ENCODE peak calls at places on chromosomes 16 and 17, in seven cellular contexts. Z is upper lobe of left lung, Y is heart left ventricle, K is PC-3, G is pancreas, I is HCT116, V is K562. B is an unnamed sample.

GRCh38 chr17:75059369-75060345 is 12.6 kb downstream of the KCTD2 start:
- DNase-seq in K (peak), Y (no peak), I (no peak), Z (no peak), G (no peak), V (no peak), B (peak)

GRCh38 chr17:63558441-63558840 is 8.2 kb downstream of the DCAF7 start:
- DNase-seq in G (no peak), Z (no peak), Y (no peak), K (no peak), V (no peak), I (no peak), B (no peak)

GRCh38 chr16:11232852-11233726 is 22.9 kb downstream of the SOCS1 start:
- DNase-seq in Z (peak), I (no peak), Y (peak), K (no peak), V (peak), G (no peak), B (no peak)

GRCh38 chr17:75539969-75540729 is 14.7 kb downstream of the LLGL2 start:
- DNase-seq in Y (no peak), G (no peak), K (no peak), I (no peak), V (no peak), Z (peak), B (peak)

GRCh38 chr16:63100082-63100481 is 1063.8 kb upstream of the CDH8 start:
- DNase-seq in K (no peak), I (no peak), Z (no peak), Y (no peak), V (no peak), G (no peak), B (no peak)

GRCh38 chr16:52547001-52547833 is at the start of gene TOX3:
- DNase-seq in G (peak), K (no peak), Y (no peak), V (no peak), Z (peak), I (no peak), B (no peak)

GRCh38 chr17:77692571-77693161 is 265.8 kb upstream of the TNRC6C start:
- DNase-seq in V (no peak), K (peak), Z (no peak), Y (no peak), I (no peak), G (no peak), B (peak)

GRCh38 chr16:1758923-1759322 is 12.4 kb downstream of the NME3 start:
- DNase-seq in Z (peak), V (no peak), I (no peak), K (no peak), Y (no peak), G (no peak), B (no peak)

GRCh38 chr17:61303334-61304096 is 96.1 kb upstream of the TBX2 start:
- DNase-seq in V (no peak), I (no peak), G (no peak), Z (no peak), Y (no peak), K (no peak), B (no peak)

GRCh38 chr17:6755731-6756184 is at the start of gene XAF1:
- DNase-seq in K (no peak), I (no peak), V (no peak), G (no peak), Y (peak), Z (peak), B (peak)

GRCh38 chr17:80427366-80428282 is 12.7 kb downstream of the ENDOV start:
- DNase-seq in G (peak), V (no peak), Y (no peak), Z (peak), K (no peak), I (no peak), B (no peak)

GRCh38 chr16:51155901-51156810 is 5.1 kb upstream of the SALL1 start:
- DNase-seq in V (no peak), I (no peak), Y (no peak), G (no peak), Z (peak), K (no peak), B (no peak)

GRCh38 chr16:87457724-87458423 is 35.0 kb downstream of the ZCCHC14 start:
- DNase-seq in K (peak), Z (peak), V (no peak), I (peak), G (no peak), Y (no peak), B (peak)

GRCh38 chr16:54397190-54397835 is 110.7 kb upstream of the IRX3 start:
- DNase-seq in Y (no peak), I (no peak), K (no peak), V (no peak), G (no peak), Z (no peak), B (no peak)

GRCh38 chr16:71402674-71403073 is 39.2 kb downstream of the TLE7 start:
- DNase-seq in I (no peak), K (no peak), Z (no peak), G (no peak), V (no peak), Y (no peak), B (no peak)

GRCh38 chr16:2088192-2088631 is 40.4 kb downstream of the TSC2 start:
- DNase-seq in I (no peak), V (no peak), G (peak), Y (no peak), K (no peak), Z (peak), B (no peak)

GRCh38 chr17:36880506-36880905 is 56.8 kb upstream of the LHX1 start:
- DNase-seq in K (peak), V (no peak), G (no peak), Z (no peak), I (no peak), Y (no peak), B (peak)

GRCh38 chr16:2149630-2150417 is 1.4 kb downstream of the RAB26 start:
- DNase-seq in K (peak), G (no peak), Z (no peak), I (no peak), V (no peak), Y (no peak), B (peak)

GRCh38 chr17:48644159-48644558 is 18.0 kb upstream of the HOXB9 start:
- DNase-seq in K (no peak), Z (no peak), G (no peak), V (no peak), Y (no peak), I (no peak), B (no peak)

GRCh38 chr17:83144421-83145357 is 65.3 kb downstream of the METRNL start:
- DNase-seq in Y (peak), Z (no peak), K (no peak), G (no peak), I (no peak), V (no peak), B (no peak)

GRCh38 chr17:72506773-72507172 is 386.0 kb downstream of the SOX9 start:
- DNase-seq in V (no peak), G (no peak), Z (no peak), I (no peak), Y (no peak), K (no peak), B (peak)
- TF ChIP-seq CTCF in V (no peak), G (no peak), Z (no peak), I (no peak), Y (no peak), K (no peak), B (no peak)

DNA sequence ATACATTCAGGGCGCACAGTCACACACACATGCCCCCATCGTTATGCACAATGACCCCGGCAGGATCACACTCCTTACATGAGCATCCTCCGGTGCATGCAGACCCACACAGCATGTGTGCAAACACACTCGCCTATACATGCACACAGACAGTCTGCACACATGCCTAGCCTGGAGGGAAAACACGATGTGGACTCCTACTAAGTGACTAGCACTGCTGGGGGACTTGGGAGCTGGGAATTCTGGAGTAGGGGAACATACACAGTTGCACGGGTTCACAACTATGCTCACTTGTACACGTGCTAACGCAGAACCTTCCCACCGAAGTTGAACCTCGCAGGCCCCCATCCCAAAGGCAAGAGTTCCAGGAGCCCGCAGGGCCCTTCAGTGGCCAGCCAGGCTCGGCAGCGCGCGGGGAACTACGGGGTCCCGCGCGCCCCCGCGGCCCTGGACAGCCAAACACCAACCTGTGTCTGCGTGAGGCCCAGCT is 2.0 kb downstream of the DLX3 start:
- DNase-seq in Z (peak), I (no peak), K (no peak), V (no peak), G (no peak), Y (no peak), B (no peak)
- H3K4me3 ChIP-seq in Z (no peak), I (no peak), K (peak), V (no peak), G (peak), Y (peak), B (peak)

GRCh38 chr16:66400503-66401380 is 26.4 kb upstream of the BEAN1 start:
- DNase-seq in G (no peak), Y (no peak), V (no peak), Z (peak), I (no peak), K (no peak), B (no peak)
- TF ChIP-seq CTCF in G (no peak), Y (no peak), V (no peak), Z (no peak), I (no peak), K (no peak), B (no peak)

GRCh38 chr17:29131814-29132682 is 48.1 kb downstream of the MYO18A start:
- DNase-seq in K (no peak), G (no peak), V (peak), I (no peak), Y (no peak), Z (no peak), B (no peak)

GRCh38 chr17:29135464-29135863 is 44.7 kb downstream of the MYO18A start:
- DNase-seq in G (no peak), K (no peak), I (no peak), Y (no peak), V (no peak), Z (no peak), B (no peak)

GRCh38 chr17:29136998-29137730 is 43.0 kb downstream of the MYO18A start:
- DNase-seq in Z (no peak), I (no peak), G (no peak), V (no peak), Y (peak), K (peak), B (peak)

GRCh38 chr17:29129731-29130130 is 50.5 kb downstream of the MYO18A start:
- DNase-seq in G (no peak), V (no peak), I (no peak), K (no peak), Y (no peak), Z (no peak), B (no peak)

GRCh38 chr17:29133146-29133713 is 47.0 kb downstream of the MYO18A start:
- DNase-seq in G (no peak), I (no peak), K (peak), Z (no peak), V (peak), Y (peak), B (no peak)
- H3K4me3 ChIP-seq in G (no peak), I (peak), K (no peak), Z (no peak), V (no peak), Y (no peak), B (no peak)

GRCh38 chr16:75197522-75198134 is 9.3 kb downstream of the CTRB2 start:
- DNase-seq in Z (no peak), I (no peak), K (no peak), Y (no peak), V (no peak), G (no peak), B (no peak)
- TF ChIP-seq CTCF in Z (no peak), I (no peak), K (no peak), Y (no peak), V (peak), G (no peak), B (no peak)

GRCh38 chr17:45170976-45171337 is 9.3 kb downstream of the HEXIM2 start:
- DNase-seq in K (peak), V (no peak), Z (no peak), G (peak), I (peak), Y (peak), B (peak)
- H3K4me3 ChIP-seq in K (peak), V (no peak), Z (no peak), G (no peak), I (peak), Y (peak), B (peak)

GRCh38 chr16:31700530-31701388 is 172.8 kb upstream of the ZNF267 start:
- DNase-seq in V (no peak), G (peak), I (no peak), K (no peak), Y (peak), Z (peak), B (peak)
- TF ChIP-seq CTCF in V (no peak), G (no peak), I (no peak), K (no peak), Y (no peak), Z (no peak), B (peak)